ENCODE peak calls at places on chromosomes 2 and 18, in five cellular contexts. One of them, this sample, is unnamed.

GRCh38 chr2:130261970-130262760 is 63.9 kb upstream of the TUBA3E start:
- DNase-seq in left ventricle myocardium superior: peak
- DNase-seq in stimulated activated CD4-positive, alpha-beta T cell treated with anti-CD3 and anti-CD28 coated beads, Interleukin-1b, Interleukin-23, amount 100 ng/mL, for 24 hours: no peak
- DNase-seq in pons: no peak
- DNase-seq in SJSA1: no peak
- DNase-seq in this sample: no peak

GRCh38 chr18:39946623-39947061 is 2008.4 kb upstream of the PIK3C3 start:
- DNase-seq in pons: peak
- DNase-seq in left ventricle myocardium superior: no peak
- DNase-seq in SJSA1: no peak
- DNase-seq in stimulated activated CD4-positive, alpha-beta T cell treated with anti-CD3 and anti-CD28 coated beads, Interleukin-1b, Interleukin-23, amount 100 ng/mL, for 24 hours: no peak
- DNase-seq in this sample: peak

GRCh38 chr2:70042246-70042645 is 45.0 kb upstream of the PCBP1 start:
- DNase-seq in stimulated activated CD4-positive, alpha-beta T cell treated with anti-CD3 and anti-CD28 coated beads, Interleukin-1b, Interleukin-23, amount 100 ng/mL, for 24 hours: no peak
- DNase-seq in left ventricle myocardium superior: no peak
- DNase-seq in pons: no peak
- DNase-seq in SJSA1: no peak
- DNase-seq in this sample: no peak

GRCh38 chr18:58473071-58473470 is 155.8 kb downstream of the ALPK2 start:
- DNase-seq in stimulated activated CD4-positive, alpha-beta T cell treated with anti-CD3 and anti-CD28 coated beads, Interleukin-1b, Interleukin-23, amount 100 ng/mL, for 24 hours: no peak
- DNase-seq in left ventricle myocardium superior: no peak
- DNase-seq in SJSA1: no peak
- DNase-seq in pons: no peak
- DNase-seq in this sample: no peak

GRCh38 chr2:172806426-172807008 is 70.9 kb downstream of the RAPGEF4 start:
- DNase-seq in pons: peak
- DNase-seq in left ventricle myocardium superior: no peak
- DNase-seq in SJSA1: no peak
- DNase-seq in stimulated activated CD4-positive, alpha-beta T cell treated with anti-CD3 and anti-CD28 coated beads, Interleukin-1b, Interleukin-23, amount 100 ng/mL, for 24 hours: no peak
- DNase-seq in this sample: peak

GRCh38 chr2:171957061-171957460 is 34.8 kb downstream of the HAT1 start:
- DNase-seq in left ventricle myocardium superior: no peak
- DNase-seq in stimulated activated CD4-positive, alpha-beta T cell treated with anti-CD3 and anti-CD28 coated beads, Interleukin-1b, Interleukin-23, amount 100 ng/mL, for 24 hours: no peak
- DNase-seq in SJSA1: no peak
- DNase-seq in pons: no peak
- DNase-seq in this sample: no peak

GRCh38 chr2:146844226-146844990 is 1000.4 kb upstream of the ACVR2A start:
- DNase-seq in left ventricle myocardium superior: no peak
- DNase-seq in SJSA1: no peak
- DNase-seq in stimulated activated CD4-positive, alpha-beta T cell treated with anti-CD3 and anti-CD28 coated beads, Interleukin-1b, Interleukin-23, amount 100 ng/mL, for 24 hours: no peak
- DNase-seq in pons: no peak
- DNase-seq in this sample: no peak

GRCh38 chr18:63025251-63025710 is 294.3 kb downstream of the BCL2 start:
- DNase-seq in SJSA1: no peak
- DNase-seq in pons: peak
- DNase-seq in stimulated activated CD4-positive, alpha-beta T cell treated with anti-CD3 and anti-CD28 coated beads, Interleukin-1b, Interleukin-23, amount 100 ng/mL, for 24 hours: no peak
- DNase-seq in left ventricle myocardium superior: peak
- DNase-seq in this sample: peak

GRCh38 chr2:64105676-64106461 is 38.4 kb downstream of the PELI1 start:
- DNase-seq in pons: no peak
- DNase-seq in stimulated activated CD4-positive, alpha-beta T cell treated with anti-CD3 and anti-CD28 coated beads, Interleukin-1b, Interleukin-23, amount 100 ng/mL, for 24 hours: no peak
- DNase-seq in left ventricle myocardium superior: no peak
- DNase-seq in SJSA1: no peak
- DNase-seq in this sample: no peak

GRCh38 chr2:171908235-171908634 is 14.0 kb upstream of the HAT1 start:
- DNase-seq in stimulated activated CD4-positive, alpha-beta T cell treated with anti-CD3 and anti-CD28 coated beads, Interleukin-1b, Interleukin-23, amount 100 ng/mL, for 24 hours: no peak
- DNase-seq in left ventricle myocardium superior: no peak
- DNase-seq in SJSA1: no peak
- DNase-seq in pons: no peak
- DNase-seq in this sample: no peak